ENCODE peak calls at places on chromosome 4, in seven cellular contexts. Y is GM19239, W is right lobe of liver, I is KG1, S is HTR-8/SVneo, M is fibroblast of the aortic adventitia, N is Daoy. J is an unnamed sample.

GRCh38 chr4:180913750-180914149 is 1329.5 kb upstream of the TENM3 start:
- DNase-seq in Y (no peak), W (no peak), I (no peak), S (no peak), M (peak), N (peak), J (no peak)

GRCh38 chr4:158371158-158371557 is 150.5 kb upstream of the RXFP1 start:
- DNase-seq in Y (no peak), W (no peak), I (no peak), S (peak), M (peak), N (no peak), J (no peak)

GRCh38 chr4:174259580-174259979 is 23.9 kb downstream of the FBXO8 start:
- DNase-seq in Y (no peak), W (no peak), I (no peak), S (no peak), M (peak), N (no peak), J (no peak)

GRCh38 chr4:48223633-48224295 is 45.9 kb downstream of the TEC start:
- DNase-seq in Y (no peak), W (no peak), I (no peak), S (peak), M (peak), N (peak), J (no peak)

GRCh38 chr4:87525636-87526035 is 3.5 kb downstream of the SPARCL1 start:
- DNase-seq in Y (no peak), W (no peak), I (no peak), S (no peak), M (peak), N (no peak), J (no peak)

GRCh38 chr4:22091351-22091731 is 142.8 kb upstream of the KCNIP4 start:
- DNase-seq in Y (no peak), W (no peak), I (no peak), S (no peak), M (no peak), N (no peak), J (no peak)

GRCh38 chr4:8349664-8350225 is 80.2 kb downstream of the HTRA3 start:
- DNase-seq in Y (no peak), W (no peak), I (no peak), S (no peak), M (no peak), N (no peak), J (no peak)

GRCh38 chr4:20678382-20678781 is 21.9 kb upstream of the PACRGL start:
- DNase-seq in Y (no peak), W (no peak), I (no peak), S (no peak), M (no peak), N (no peak), J (no peak)

GRCh38 chr4:32858971-32859370 is 2138.8 kb downstream of the PCDH7 start:
- DNase-seq in Y (no peak), W (no peak), I (no peak), S (peak), M (peak), N (no peak), J (no peak)

GRCh38 chr4:94802091-94802490 is 44.3 kb downstream of the BMPR1B start:
- DNase-seq in Y (no peak), W (no peak), I (no peak), S (no peak), M (no peak), N (no peak), J (peak)

GRCh38 chr4:111631157-111631999 is 513.9 kb upstream of the FAM241A start:
- DNase-seq in Y (no peak), W (no peak), I (peak), S (no peak), M (peak), N (no peak), J (no peak)

GRCh38 chr4:10737335-10737734 is 52.8 kb upstream of the CLNK start:
- DNase-seq in Y (no peak), W (no peak), I (no peak), S (no peak), M (no peak), N (peak), J (no peak)

GRCh38 chr4:13907255-13907751 is 279.8 kb upstream of the BOD1L1 start:
- DNase-seq in Y (no peak), W (no peak), I (no peak), S (peak), M (peak), N (peak), J (no peak)

GRCh38 chr4:30867427-30867826 is 147.3 kb downstream of the PCDH7 start:
- DNase-seq in Y (no peak), W (no peak), I (no peak), S (no peak), M (no peak), N (no peak), J (no peak)

GRCh38 chr4:76738081-76738931 is 159.6 kb downstream of the SOWAHB start:
- DNase-seq in Y (no peak), W (no peak), I (no peak), S (no peak), M (peak), N (no peak), J (no peak)

GRCh38 chr4:57102050-57102564 is 8.1 kb downstream of the IGFBP7 start:
- DNase-seq in Y (no peak), W (peak), I (no peak), S (no peak), M (peak), N (peak), J (no peak)

GRCh38 chr4:101208171-101208570 is 139.2 kb downstream of the PPP3CA start:
- DNase-seq in Y (no peak), W (no peak), I (no peak), S (no peak), M (no peak), N (no peak), J (no peak)

GRCh38 chr4:37737456-37737855 is 51.3 kb upstream of the RELL1 start:
- DNase-seq in Y (no peak), W (no peak), I (no peak), S (no peak), M (peak), N (peak), J (no peak)

GRCh38 chr4:172142331-172142738 is 329.1 kb downstream of the GALNTL6 start:
- DNase-seq in Y (no peak), W (no peak), I (no peak), S (peak), M (peak), N (no peak), J (no peak)

GRCh38 chr4:69092190-69092589 is 4.1 kb upstream of the UGT2B7 start:
- DNase-seq in Y (no peak), W (no peak), I (no peak), S (no peak), M (peak), N (no peak), J (no peak)

GRCh38 chr4:103375278-103375677 is 177.1 kb upstream of the CENPE start:
- DNase-seq in Y (no peak), W (no peak), I (no peak), S (no peak), M (peak), N (no peak), J (no peak)

GRCh38 chr4:72300126-72300525 is 268.3 kb downstream of the NPFFR2 start:
- DNase-seq in Y (no peak), W (no peak), I (no peak), S (no peak), M (no peak), N (no peak), J (no peak)

GRCh38 chr4:133493776-133494175 is 344.7 kb downstream of the PCDH10 start:
- DNase-seq in Y (no peak), W (no peak), I (no peak), S (no peak), M (no peak), N (no peak), J (no peak)

GRCh38 chr4:153679476-153679875 is 4.6 kb upstream of the TLR2 start:
- DNase-seq in Y (no peak), W (peak), I (no peak), S (no peak), M (no peak), N (no peak), J (no peak)

GRCh38 chr4:112296949-112297483 is at the start of gene ALPK1:
- DNase-seq in Y (peak), W (no peak), I (peak), S (peak), M (peak), N (peak), J (peak)

GRCh38 chr4:1604706-1605205 is 79.4 kb downstream of the FAM53A start:
- DNase-seq in Y (no peak), W (peak), I (no peak), S (no peak), M (no peak), N (no peak), J (no peak)

GRCh38 chr4:2126309-2127043 is 67.3 kb downstream of the NAT8L start:
- DNase-seq in Y (no peak), W (no peak), I (no peak), S (no peak), M (no peak), N (no peak), J (no peak)

GRCh38 chr4:98522603-98523395 is 135.6 kb downstream of the TSPAN5 start:
- DNase-seq in Y (no peak), W (no peak), I (no peak), S (no peak), M (peak), N (peak), J (no peak)

GRCh38 chr4:159048166-159048886 is 54.6 kb upstream of the RAPGEF2 start:
- DNase-seq in Y (no peak), W (peak), I (no peak), S (peak), M (peak), N (no peak), J (peak)